ENCODE peak calls at places on chromosomes 11 and 22, in six cellular contexts. Y is choroid plexus epithelial cell, M is fibroblast of pulmonary artery, C is tibial artery, Q is transverse colon, E is neuronal stem cell. V is an unnamed sample.

GRCh38 chr22:50105529-50106100 is 15.8 kb downstream of the MOV10L1 start:
- DNase-seq in Y (peak), M (peak), C (no peak), Q (no peak), E (no peak), V (no peak)

GRCh38 chr11:80155412-80156017 is 714.7 kb upstream of the TENM4 start:
- DNase-seq in Y (peak), M (peak), C (no peak), Q (no peak), E (peak), V (peak)

GRCh38 chr11:44760917-44761545 is 34.3 kb downstream of the TSPAN18 start:
- DNase-seq in Y (peak), M (peak), C (peak), Q (no peak), E (peak), V (peak)

GRCh38 chr11:83152245-83152644 is 4.7 kb upstream of the PCF11 start:
- DNase-seq in Y (no peak), M (no peak), C (no peak), Q (no peak), E (no peak), V (no peak)

GRCh38 chr11:59200421-59200746 is 12.3 kb downstream of the MPEG1 start:
- DNase-seq in Y (no peak), M (no peak), C (no peak), Q (no peak), E (no peak), V (no peak)

GRCh38 chr11:20363500-20364411 is at the start of gene HTATIP2:
- DNase-seq in Y (peak), M (peak), C (peak), Q (peak), E (no peak), V (peak)

GRCh38 chr11:5631969-5632635 is 7.3 kb downstream of the TRIM34 start:
- DNase-seq in Y (no peak), M (no peak), C (no peak), Q (no peak), E (no peak), V (no peak)

GRCh38 chr11:15493921-15494630 is 379.4 kb downstream of the INSC start:
- DNase-seq in Y (no peak), M (peak), C (no peak), Q (no peak), E (no peak), V (peak)

GRCh38 chr11:46234261-46234660 is 43.2 kb upstream of the CREB3L1 start:
- DNase-seq in Y (no peak), M (no peak), C (no peak), Q (no peak), E (peak), V (no peak)